ENCODE peak calls at places on chromosomes 5 and 9, in six cellular contexts. W is endothelial cell, K is BJ, N is cardiac muscle cell, V is transverse colon, P is heart left ventricle. G is an unnamed sample.

GRCh38 chr9:102700936-102701335 is 294.2 kb upstream of the CYLC2 start:
- DNase-seq in W (no peak), K (no peak), N (no peak), V (no peak), P (no peak), G (no peak)

GRCh38 chr9:133512253-133513213 is 12.2 kb downstream of the MYMK start:
- DNase-seq in W (no peak), K (no peak), N (no peak), V (no peak), P (no peak), G (no peak)

GRCh38 chr5:76384189-76384588 is 18.9 kb upstream of the IQGAP2 start:
- DNase-seq in W (no peak), K (no peak), N (no peak), V (no peak), P (no peak), G (no peak)

GRCh38 chr5:16679198-16679597 is 62.4 kb upstream of the RETREG1 start:
- DNase-seq in W (no peak), K (no peak), N (no peak), V (no peak), P (no peak), G (no peak)

GRCh38 chr5:34511915-34512314 is 144.2 kb upstream of the RAI14 start:
- DNase-seq in W (no peak), K (no peak), N (peak), V (no peak), P (peak), G (no peak)

GRCh38 chr5:35316611-35317307 is 86.5 kb upstream of the PRLR start:
- DNase-seq in W (no peak), K (peak), N (no peak), V (no peak), P (no peak), G (peak)

GRCh38 chr5:139820130-139820529 is 24.5 kb downstream of the PSD2 start:
- DNase-seq in W (no peak), K (no peak), N (no peak), V (no peak), P (no peak), G (no peak)

GRCh38 chr5:76180817-76181805 is 97.9 kb downstream of the SV2C start:
- DNase-seq in W (no peak), K (no peak), N (no peak), V (peak), P (no peak), G (no peak)

GRCh38 chr5:68250662-68251298 is 35.2 kb downstream of the PIK3R1 start:
- DNase-seq in W (no peak), K (no peak), N (no peak), V (no peak), P (no peak), G (no peak)

GRCh38 chr9:95025213-95026170 is 292.0 kb downstream of the FANCC start:
- DNase-seq in W (no peak), K (peak), N (peak), V (peak), P (peak), G (no peak)

GRCh38 chr9:87516222-87516930 is 18.7 kb downstream of the DAPK1 start:
- DNase-seq in W (no peak), K (no peak), N (peak), V (peak), P (peak), G (no peak)

GRCh38 chr5:141717043-141717442 is 35.0 kb upstream of the ARAP3 start:
- DNase-seq in W (no peak), K (no peak), N (no peak), V (no peak), P (no peak), G (no peak)

GRCh38 chr5:153122416-153122815 is 368.1 kb upstream of the GRIA1 start:
- DNase-seq in W (no peak), K (no peak), N (no peak), V (no peak), P (no peak), G (no peak)

GRCh38 chr9:109351032-109351431 is 30.2 kb upstream of the EPB41L4B start:
- DNase-seq in W (no peak), K (no peak), N (no peak), V (no peak), P (no peak), G (no peak)

GRCh38 chr9:37029304-37029775 is 4.7 kb downstream of the PAX5 start:
- DNase-seq in W (no peak), K (no peak), N (no peak), V (no peak), P (no peak), G (no peak)

GRCh38 chr9:97484134-97484533 is 17.3 kb upstream of the TMOD1 start:
- DNase-seq in W (no peak), K (no peak), N (no peak), V (no peak), P (no peak), G (no peak)

DNA sequence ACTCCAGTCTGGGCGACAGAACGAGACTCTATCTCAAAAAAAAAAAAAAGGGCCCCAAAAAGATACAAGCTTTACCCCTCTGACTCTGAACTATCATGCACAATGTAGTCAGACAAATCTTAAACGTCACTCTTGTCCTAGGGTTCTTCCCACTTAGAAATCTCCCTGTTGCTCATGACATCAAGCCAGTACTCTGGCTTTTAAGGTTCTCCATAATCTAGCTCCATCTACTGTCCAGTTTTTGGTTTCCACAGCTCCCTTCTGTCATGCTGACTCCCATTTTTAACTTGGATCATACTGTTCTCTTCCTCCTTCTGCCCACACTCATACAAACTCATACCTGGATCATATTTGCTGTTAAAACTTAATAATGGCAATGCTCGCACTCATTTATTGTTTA is 156.7 kb upstream of the TLX3 start:
- DNase-seq in W (no peak), K (no peak), N (peak), V (no peak), P (no peak), G (peak)
- TF ChIP-seq CTCF in W (no peak), K (peak), N (peak), V (no peak), P (no peak), G (peak)

DNA sequence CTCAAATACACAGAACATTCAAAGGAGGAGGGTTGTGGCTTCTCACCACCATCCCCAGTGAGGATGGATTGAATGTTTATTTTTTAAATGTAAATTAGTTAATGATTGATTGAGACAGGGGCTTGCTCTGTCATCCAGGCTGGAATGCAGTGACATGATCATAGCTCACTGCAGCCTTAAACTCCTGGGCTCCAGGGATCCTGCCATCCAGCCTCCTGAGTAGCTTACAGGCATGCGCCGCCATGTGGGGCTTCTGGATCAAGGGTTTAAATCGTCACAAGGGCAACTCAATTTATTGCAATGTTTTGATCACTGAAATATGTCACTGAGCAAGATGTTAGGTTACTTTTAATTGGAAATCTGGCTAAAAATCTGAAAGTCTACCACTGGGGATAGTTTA is 55.5 kb upstream of the CARTPT start:
- DNase-seq in W (no peak), K (no peak), N (no peak), V (no peak), P (no peak), G (no peak)
- TF ChIP-seq CTCF in W (no peak), K (no peak), N (no peak), V (no peak), P (no peak), G (no peak)

GRCh38 chr9:89025538-89025937 is 34.3 kb downstream of the S1PR3 start:
- DNase-seq in W (no peak), K (no peak), N (no peak), V (no peak), P (no peak), G (no peak)

GRCh38 chr9:89029788-89030187 is 38.5 kb downstream of the S1PR3 start:
- DNase-seq in W (no peak), K (no peak), N (no peak), V (no peak), P (no peak), G (no peak)

GRCh38 chr9:89024727-89025126 is 33.5 kb downstream of the S1PR3 start:
- DNase-seq in W (no peak), K (no peak), N (no peak), V (no peak), P (no peak), G (no peak)

GRCh38 chr9:89023788-89024187 is 32.5 kb downstream of the S1PR3 start:
- DNase-seq in W (no peak), K (no peak), N (peak), V (no peak), P (no peak), G (no peak)

GRCh38 chr9:89026878-89027277 is 35.6 kb downstream of the S1PR3 start:
- DNase-seq in W (no peak), K (no peak), N (peak), V (no peak), P (no peak), G (no peak)
- TF ChIP-seq CTCF in W (no peak), K (no peak), N (no peak), V (no peak), P (no peak), G (no peak)

GRCh38 chr5:136805466-136805865 is 440.1 kb upstream of the TRPC7 start:
- DNase-seq in W (no peak), K (no peak), N (no peak), V (no peak), P (no peak), G (peak)

GRCh38 chr5:136799806-136800372 is 434.5 kb upstream of the TRPC7 start:
- DNase-seq in W (no peak), K (no peak), N (no peak), V (no peak), P (no peak), G (peak)

GRCh38 chr5:136802382-136802781 is 437.0 kb upstream of the TRPC7 start:
- DNase-seq in W (peak), K (no peak), N (peak), V (no peak), P (no peak), G (peak)
- TF ChIP-seq CTCF in W (no peak), K (peak), N (peak), V (no peak), P (peak), G (peak)

DNA sequence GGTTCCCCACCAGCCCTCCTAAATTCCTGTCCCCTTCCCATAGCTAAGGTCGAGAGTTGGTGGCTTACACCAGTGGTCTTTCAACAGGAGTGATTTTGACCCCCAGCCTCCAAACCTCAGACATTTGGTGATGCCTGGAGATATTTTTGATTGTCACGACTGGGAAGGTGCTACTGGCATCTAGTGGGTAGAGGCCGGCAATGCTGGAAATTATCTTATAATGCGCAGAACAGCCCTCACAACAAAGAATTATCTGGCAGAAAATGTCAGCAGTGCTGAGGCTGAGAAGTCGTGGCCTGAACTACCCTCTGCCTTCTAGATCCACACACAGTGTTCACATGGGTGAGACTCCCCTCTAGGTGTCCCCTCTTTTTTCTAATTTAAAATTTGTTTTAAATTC is 69.6 kb downstream of the IL31RA start:
- DNase-seq in W (no peak), K (no peak), N (no peak), V (no peak), P (no peak), G (peak)
- TF ChIP-seq CTCF in W (no peak), K (peak), N (peak), V (no peak), P (no peak), G (peak)

GRCh38 chr9:93164085-93164484 is 19.9 kb upstream of the WNK2 start:
- DNase-seq in W (no peak), K (no peak), N (no peak), V (no peak), P (no peak), G (no peak)
- TF ChIP-seq CTCF in W (no peak), K (no peak), N (no peak), V (no peak), P (no peak), G (no peak)